ENCODE peak calls at places on chromosomes 2 and 18, in five cellular contexts. W, S, A, T and Z are unnamed samples.

GRCh38 chr2:157339965-157340655 is 14.5 kb upstream of the ERMN start:
- DNase-seq in W (no peak), S (no peak), A (no peak), T (no peak), Z (no peak)

GRCh38 chr18:11909081-11909410 is 929 bp upstream of the MPPE1 start:
- DNase-seq in W (no peak), S (no peak), A (no peak), T (no peak), Z (no peak)

GRCh38 chr2:174681983-174682577 is 82.2 kb downstream of the CHRNA1 start:
- DNase-seq in W (no peak), S (peak), A (peak), T (peak), Z (no peak)

GRCh38 chr2:122706757-122707223 is 951.3 kb downstream of the TSN start:
- DNase-seq in W (no peak), S (no peak), A (no peak), T (no peak), Z (no peak)

GRCh38 chr2:120221616-120222015 is 1.6 kb downstream of the TMEM185B start:
- DNase-seq in W (no peak), S (no peak), A (no peak), T (no peak), Z (peak)

GRCh38 chr2:57884281-57884680 is 162.3 kb upstream of the VRK2 start:
- DNase-seq in W (no peak), S (no peak), A (no peak), T (no peak), Z (no peak)

GRCh38 chr18:54740146-54740844 is 88.0 kb upstream of the RAB27B start:
- DNase-seq in W (no peak), S (no peak), A (no peak), T (no peak), Z (no peak)

GRCh38 chr2:45637440-45637839 is 14.0 kb upstream of the PRKCE start:
- DNase-seq in W (peak), S (peak), A (no peak), T (no peak), Z (no peak)

GRCh38 chr2:101063352-101063751 is 61.3 kb downstream of the RPL31 start:
- DNase-seq in W (no peak), S (no peak), A (no peak), T (no peak), Z (no peak)

GRCh38 chr2:175167076-175167791 is 769 bp downstream of the ATF2 start:
- DNase-seq in W (no peak), S (peak), A (no peak), T (peak), Z (peak)

GRCh38 chr2:200335657-200336056 is 29.2 kb downstream of the SPATS2L start:
- DNase-seq in W (no peak), S (no peak), A (no peak), T (no peak), Z (no peak)

GRCh38 chr18:49839012-49839411 is 25.7 kb upstream of the ACAA2 start:
- DNase-seq in W (no peak), S (no peak), A (no peak), T (no peak), Z (no peak)

GRCh38 chr2:12428786-12429185 is 287.9 kb upstream of the TRIB2 start:
- DNase-seq in W (no peak), S (no peak), A (no peak), T (no peak), Z (no peak)

GRCh38 chr2:117269574-117269973 is 544.9 kb upstream of the DDX18 start:
- DNase-seq in W (no peak), S (no peak), A (no peak), T (no peak), Z (no peak)

GRCh38 chr2:584863-585823 is 92.1 kb downstream of the TMEM18 start:
- DNase-seq in W (no peak), S (no peak), A (no peak), T (no peak), Z (no peak)

GRCh38 chr2:172226244-172227061 is 123.8 kb upstream of the DLX2 start:
- DNase-seq in W (no peak), S (no peak), A (no peak), T (peak), Z (no peak)

GRCh38 chr2:172229125-172229524 is 126.4 kb upstream of the DLX2 start:
- DNase-seq in W (no peak), S (no peak), A (no peak), T (no peak), Z (no peak)

GRCh38 chr2:172230301-172230700 is 127.6 kb upstream of the DLX2 start:
- DNase-seq in W (no peak), S (no peak), A (no peak), T (no peak), Z (no peak)

GRCh38 chr2:172227719-172228118 is 125.0 kb upstream of the DLX2 start:
- DNase-seq in W (no peak), S (no peak), A (no peak), T (no peak), Z (no peak)

DNA sequence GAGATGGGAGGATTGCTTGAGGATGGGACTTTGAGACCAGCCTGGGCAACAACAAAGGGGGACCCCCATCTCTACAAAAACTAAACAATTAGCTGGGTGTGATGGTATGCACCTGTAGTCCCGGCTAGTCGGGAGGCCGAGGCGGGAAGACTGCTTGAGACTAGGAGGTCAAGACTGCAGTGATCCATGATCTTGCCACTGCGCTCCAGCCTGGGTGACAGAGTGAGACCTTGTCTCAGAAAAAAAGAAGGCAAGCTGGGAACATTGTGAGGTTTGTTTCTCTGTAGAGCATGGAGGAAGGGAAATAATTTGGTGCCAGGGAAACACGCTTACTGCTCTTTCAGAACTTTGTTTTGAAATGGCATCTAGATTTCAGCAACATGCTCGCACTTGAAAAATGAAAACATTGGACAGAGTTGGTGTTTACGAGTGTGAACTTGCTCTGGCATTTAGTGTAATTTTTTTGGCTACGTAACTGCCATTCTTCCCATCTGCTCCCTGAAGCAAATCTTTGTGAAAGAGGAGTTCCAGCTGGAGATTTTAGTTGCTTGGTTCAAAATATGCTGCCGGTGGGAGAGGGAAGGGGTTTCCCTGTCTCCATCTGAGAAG is 125.6 kb upstream of the DLX2 start:
- DNase-seq in W (no peak), S (no peak), A (no peak), T (no peak), Z (no peak)
- TF ChIP-seq POLR2AphosphoS5 in W (no peak), S (no peak), A (no peak), T (no peak), Z (no peak)

GRCh38 chr2:216881411-216881810 is 21.5 kb upstream of the TNP1 start:
- DNase-seq in W (no peak), S (no peak), A (no peak), T (no peak), Z (no peak)

GRCh38 chr2:216887132-216887531 is 27.3 kb upstream of the TNP1 start:
- DNase-seq in W (no peak), S (no peak), A (no peak), T (no peak), Z (no peak)

GRCh38 chr2:216882876-216883275 is 23.0 kb upstream of the TNP1 start:
- DNase-seq in W (no peak), S (no peak), A (no peak), T (no peak), Z (no peak)

GRCh38 chr2:216885117-216885553 is 25.3 kb upstream of the TNP1 start:
- DNase-seq in W (no peak), S (no peak), A (no peak), T (no peak), Z (no peak)

GRCh38 chr2:216884347-216884746 is 24.5 kb upstream of the TNP1 start:
- DNase-seq in W (no peak), S (no peak), A (no peak), T (no peak), Z (no peak)
- TF ChIP-seq POLR2A in W (no peak), S (no peak), A (no peak), T (no peak), Z (no peak)

DNA sequence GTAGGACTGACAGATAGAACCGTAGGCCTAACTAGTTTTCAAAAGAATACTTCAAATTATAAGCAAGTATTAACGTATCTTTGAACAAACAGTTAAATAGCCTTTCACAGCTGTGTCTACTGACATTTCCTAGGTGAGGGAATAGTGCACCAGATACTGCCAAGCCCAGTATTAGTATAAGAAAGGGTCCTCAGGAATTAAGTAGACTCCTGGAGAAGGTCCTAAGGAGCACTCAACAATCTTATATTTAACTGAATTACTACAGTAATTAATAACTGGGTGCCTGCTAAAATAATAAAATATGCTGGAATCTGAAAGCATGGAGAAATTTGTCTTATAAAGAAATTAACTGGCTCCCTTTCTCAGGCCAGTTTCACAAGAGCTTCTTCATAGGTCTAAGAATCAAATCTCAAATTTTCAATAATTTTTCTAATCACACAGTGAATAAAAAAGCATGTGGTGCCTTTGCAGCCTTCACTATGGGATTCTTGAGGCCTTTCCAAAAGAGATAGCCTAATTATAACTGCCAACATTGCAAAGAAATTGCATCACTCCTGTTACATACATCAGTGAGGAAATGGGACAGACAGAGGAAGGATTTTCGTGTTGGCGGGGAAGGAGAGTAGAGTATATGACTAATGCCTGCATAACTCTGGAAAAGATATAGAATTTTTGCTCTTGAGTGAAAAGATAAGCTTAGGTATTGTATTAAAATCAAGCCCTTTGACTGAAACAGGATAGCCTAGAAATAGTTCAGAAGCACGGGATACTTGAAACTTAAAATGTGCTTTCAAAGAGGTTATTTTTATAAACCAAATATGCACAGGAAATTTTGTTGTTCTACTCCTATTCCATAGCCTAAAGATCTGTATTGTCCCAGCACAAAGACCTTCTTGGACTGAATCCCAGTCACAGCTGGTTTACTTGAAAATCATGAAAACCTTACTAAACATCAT is 228.6 kb upstream of the STK17B start:
- DNase-seq in W (no peak), S (peak), A (no peak), T (no peak), Z (no peak)
- TF ChIP-seq POLR2AphosphoS5 in W (no peak), S (no peak), A (no peak), T (no peak), Z (no peak)

DNA sequence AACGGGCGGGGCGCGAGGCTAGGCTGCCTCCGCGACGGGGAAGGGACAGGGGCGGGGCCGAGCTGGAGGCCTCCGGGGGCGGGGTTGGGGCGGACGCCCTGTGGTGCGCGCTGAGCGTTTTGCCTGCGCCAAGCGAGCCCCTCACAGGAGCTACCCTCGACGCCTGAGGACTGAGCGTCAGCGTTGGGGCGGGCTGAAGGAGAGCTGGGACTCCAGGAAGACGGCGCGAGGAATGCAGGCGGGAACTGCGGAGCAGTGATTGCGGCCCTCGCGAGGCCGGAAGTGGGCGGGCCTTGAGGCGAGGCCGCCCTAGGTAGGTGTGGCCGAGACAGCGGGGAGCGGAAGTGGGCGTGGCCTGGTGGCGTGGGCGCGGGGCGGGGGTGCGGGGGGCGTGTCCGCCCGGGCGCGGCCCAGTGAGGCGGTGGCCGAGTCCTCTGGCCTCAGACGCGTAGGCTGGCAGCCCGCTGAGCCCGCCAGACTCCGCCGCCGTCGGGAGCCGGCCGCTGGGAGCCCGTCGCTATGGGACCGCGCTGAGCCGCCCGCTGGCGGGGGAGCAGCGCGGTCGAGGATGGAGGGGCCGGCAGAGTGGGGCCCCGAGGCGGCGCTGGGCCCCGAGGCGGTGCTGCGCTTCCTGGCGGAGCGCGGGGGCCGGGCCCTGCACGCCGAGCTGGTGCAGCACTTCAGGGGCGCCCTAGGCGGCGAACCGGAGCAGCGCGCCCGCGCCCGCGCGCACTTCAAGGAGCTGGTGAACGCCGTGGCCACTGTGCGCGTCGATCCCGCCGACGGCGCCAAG is at the start of the genes SEPTIN10 and SOWAHC:
- DNase-seq in W (peak), S (peak), A (peak), T (peak), Z (peak)
- TF ChIP-seq POLR2A in W (peak), S (peak), A (no peak), T (peak), Z (peak)

GRCh38 chr2:64646007-64646880 is 7.5 kb downstream of the SERTAD2 start:
- DNase-seq in W (peak), S (peak), A (peak), T (peak), Z (peak)

GRCh38 chr2:64644240-64645013 is 9.3 kb downstream of the SERTAD2 start:
- DNase-seq in W (no peak), S (peak), A (peak), T (peak), Z (peak)

GRCh38 chr2:64641585-64641984 is 12.1 kb downstream of the SERTAD2 start:
- DNase-seq in W (no peak), S (no peak), A (no peak), T (no peak), Z (no peak)

GRCh38 chr2:64643838-64644219 is 9.9 kb downstream of the SERTAD2 start:
- DNase-seq in W (no peak), S (no peak), A (no peak), T (no peak), Z (no peak)

DNA sequence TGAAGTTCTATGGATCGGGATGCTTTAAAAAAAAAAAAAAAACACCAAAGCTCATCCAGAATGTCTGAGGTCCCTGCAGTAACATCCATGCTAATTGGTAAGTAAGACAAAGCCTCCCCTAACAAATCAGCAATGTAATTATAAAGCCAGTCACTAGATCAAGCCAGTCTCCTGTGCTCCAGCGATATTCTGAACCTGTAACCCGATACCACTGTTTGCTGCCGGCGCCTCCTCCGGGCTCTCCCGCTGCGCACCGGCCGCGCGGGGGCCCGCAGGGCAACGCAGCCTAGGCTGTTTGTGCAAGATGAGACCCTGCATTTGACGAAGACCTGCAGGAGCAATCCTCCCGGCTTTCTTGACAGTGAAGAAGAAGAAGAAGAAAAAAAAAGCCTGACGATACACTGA is 8.7 kb downstream of the SERTAD2 start:
- DNase-seq in W (no peak), S (peak), A (peak), T (peak), Z (no peak)
- TF ChIP-seq POLR2AphosphoS5 in W (no peak), S (no peak), A (no peak), T (no peak), Z (no peak)

GRCh38 chr2:239274391-239275001 is 126.3 kb downstream of the HDAC4 start:
- DNase-seq in W (no peak), S (peak), A (peak), T (peak), Z (peak)

GRCh38 chr2:239275037-239275685 is 125.7 kb downstream of the HDAC4 start:
- DNase-seq in W (no peak), S (peak), A (peak), T (peak), Z (peak)

GRCh38 chr2:239277401-239278085 is 123.3 kb downstream of the HDAC4 start:
- DNase-seq in W (no peak), S (peak), A (peak), T (peak), Z (peak)

GRCh38 chr2:239276813-239277193 is 124.0 kb downstream of the HDAC4 start:
- DNase-seq in W (no peak), S (peak), A (no peak), T (no peak), Z (peak)

GRCh38 chr2:239275871-239276812 is 124.7 kb downstream of the HDAC4 start:
- DNase-seq in W (no peak), S (peak), A (peak), T (peak), Z (peak)
- TF ChIP-seq POLR2A in W (no peak), S (peak), A (no peak), T (no peak), Z (no peak)

GRCh38 chr2:38960609-38961320 is 71.1 kb downstream of the ARHGEF33 start:
- DNase-seq in W (no peak), S (no peak), A (peak), T (no peak), Z (no peak)

GRCh38 chr2:38959938-38960608 is 70.4 kb downstream of the ARHGEF33 start:
- DNase-seq in W (no peak), S (peak), A (peak), T (peak), Z (peak)

GRCh38 chr2:38957972-38958371 is 68.3 kb downstream of the ARHGEF33 start:
- DNase-seq in W (no peak), S (no peak), A (no peak), T (no peak), Z (no peak)

GRCh38 chr2:38959464-38959863 is 69.8 kb downstream of the ARHGEF33 start:
- DNase-seq in W (no peak), S (no peak), A (no peak), T (no peak), Z (no peak)
- TF ChIP-seq POLR2AphosphoS5 in W (no peak), S (no peak), A (no peak), T (no peak), Z (no peak)

DNA sequence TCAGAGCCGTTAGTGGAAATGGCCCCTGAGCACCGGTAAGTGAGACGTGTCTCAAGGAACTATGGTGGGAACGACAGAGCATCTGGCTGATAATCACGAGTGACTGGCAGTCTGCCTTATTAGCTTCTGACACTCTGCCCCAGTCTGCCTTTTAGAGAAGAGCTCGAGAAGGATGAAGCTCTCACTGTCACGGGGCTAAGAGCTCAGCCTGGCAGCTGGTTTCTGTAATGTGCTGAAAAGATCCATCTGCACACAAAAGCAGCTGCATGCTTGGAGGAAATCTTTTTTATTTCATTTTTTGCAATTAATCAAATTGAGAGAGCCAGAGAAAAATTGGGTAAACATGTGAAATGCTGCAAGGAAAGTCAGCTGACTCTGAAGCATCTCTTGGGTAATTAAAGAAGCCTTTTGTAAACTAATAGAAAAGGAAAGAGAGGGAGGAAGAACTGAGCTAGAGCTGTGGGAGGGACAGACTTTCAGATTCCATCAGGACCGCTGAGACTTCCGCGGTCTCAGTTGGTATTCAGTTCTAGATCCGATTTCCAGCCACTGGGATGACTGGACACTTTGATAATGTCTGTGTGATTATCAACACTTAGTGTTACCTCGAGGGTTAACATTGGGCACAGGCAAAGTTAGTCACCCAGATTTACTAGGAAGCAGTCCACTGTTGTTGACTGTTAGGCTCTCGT is 24.4 kb downstream of the MBP start:
- DNase-seq in W (no peak), S (peak), A (peak), T (peak), Z (no peak)
- TF ChIP-seq POLR2A in W (no peak), S (peak), A (no peak), T (peak), Z (no peak)

GRCh38 chr2:232300894-232301387 is 77.6 kb upstream of the ALPP start:
- DNase-seq in W (no peak), S (no peak), A (no peak), T (peak), Z (no peak)
- TF ChIP-seq POLR2AphosphoS5 in W (no peak), S (no peak), A (no peak), T (no peak), Z (no peak)